ENCODE peak calls at places on chromosomes 11 and 22, in five cellular contexts. D, L, K, N and Y are unnamed samples. For H3K27me3, the result is how much of the 10 kb centered on the place peaks cover.

GRCh38 chr11:44176541-44177213 is 81.2 kb downstream of the EXT2 start:
- DNase-seq in N (no peak), D (no peak), K (no peak), L (no peak), Y (no peak)

GRCh38 chr22:50298937-50299656 is 8.3 kb downstream of the PLXNB2 start:
- DNase-seq in N (no peak), K (no peak), L (peak), D (no peak), Y (no peak)

GRCh38 chr22:45525480-45525879 is 22.8 kb downstream of the FBLN1 start:
- DNase-seq in L (no peak), N (no peak), K (no peak), D (no peak), Y (no peak)

GRCh38 chr11:11993814-11994213 is 14.6 kb downstream of the DKK3 start:
- DNase-seq in L (peak), D (no peak), K (no peak), N (peak), Y (no peak)

GRCh38 chr11:92424281-92424680 is 199.7 kb downstream of the FAT3 start:
- DNase-seq in N (no peak), D (no peak), L (peak), K (no peak), Y (no peak)

GRCh38 chr11:85844439-85845051 is 10.6 kb upstream of the CCDC83 start:
- DNase-seq in N (no peak), L (peak), D (no peak), K (peak), Y (no peak)

GRCh38 chr22:23157560-23158515 is 12.6 kb downstream of the RAB36 start:
- DNase-seq in K (no peak), L (no peak), N (peak), D (no peak), Y (no peak)

GRCh38 chr11:84721561-84721961 is 905.6 kb downstream of the DLG2 start:
- DNase-seq in L (no peak), N (no peak), D (no peak), K (peak), Y (no peak)

GRCh38 chr11:3183523-3183922 is 18.4 kb upstream of the OSBPL5 start:
- DNase-seq in L (no peak), D (no peak), N (no peak), K (no peak), Y (no peak)

GRCh38 chr11:63491240-63491587 is 247 bp upstream of the PLAAT5 start:
- DNase-seq in K (no peak), L (no peak), N (no peak), D (no peak), Y (no peak)

GRCh38 chr11:94449437-94449836 is 44.2 kb downstream of the MRE11 start:
- DNase-seq in N (no peak), K (no peak), D (no peak), L (peak), Y (no peak)

GRCh38 chr11:8834379-8834778 is 76.6 kb upstream of the AKIP1 start:
- DNase-seq in D (no peak), L (no peak), N (no peak), K (no peak), Y (no peak)

GRCh38 chr11:73245461-73245860 is 26.7 kb upstream of the P2RY6 start:
- DNase-seq in D (no peak), L (no peak), K (no peak), N (no peak), Y (peak)

GRCh38 chr11:66072518-66072917 is 2.4 kb downstream of the PACS1 start:
- DNase-seq in L (no peak), N (no peak), K (no peak), D (no peak), Y (no peak)

GRCh38 chr22:50704510-50705218 is 32.0 kb downstream of the SHANK3 start:
- DNase-seq in N (peak), L (no peak), D (no peak), K (no peak), Y (no peak)

GRCh38 chr11:33375688-33376311 is 118.6 kb downstream of the HIPK3 start:
- DNase-seq in D (no peak), K (no peak), N (no peak), L (peak), Y (no peak)
- H3K27me3 ChIP-seq in D (under half), K (under half), N (under half), L (under half), Y (under half)

GRCh38 chr11:10858505-10859360 is 880 bp upstream of the ZBED5 start:
- DNase-seq in K (peak), N (peak), L (peak), D (no peak), Y (peak)
- TF ChIP-seq POLR2A in K (no peak), N (no peak), L (no peak), D (no peak), Y (no peak)

DNA sequence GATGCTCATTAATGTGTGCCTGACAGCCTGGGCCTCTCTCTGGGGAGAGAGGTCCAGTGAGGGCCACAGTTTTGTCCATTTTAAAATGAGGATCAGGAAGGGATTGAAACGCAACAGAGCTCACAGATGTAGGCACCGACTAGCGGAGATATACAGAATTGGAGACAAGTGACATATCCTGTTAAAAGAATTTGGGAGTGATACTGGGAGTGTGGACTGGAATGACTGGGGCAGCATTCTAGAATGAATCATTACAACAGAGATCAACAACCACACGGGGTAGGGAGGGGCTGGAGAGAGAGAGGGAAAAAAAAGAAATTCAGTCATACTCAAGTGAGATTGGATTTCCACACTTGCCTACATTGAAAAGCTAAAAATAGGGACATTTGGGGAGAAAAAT is 2.5 kb upstream of the NCAM1 start:
- DNase-seq in K (no peak), N (no peak), L (no peak), D (no peak), Y (no peak)
- H3K27me3 ChIP-seq in K (under half), N (under half), L (under half), D (under half), Y (under half)

GRCh38 chr22:44187652-44188230 is 7.0 kb downstream of the PARVG start:
- DNase-seq in L (no peak), K (no peak), N (no peak), D (no peak), Y (no peak)

GRCh38 chr22:44185237-44186120 is 4.8 kb downstream of the PARVG start:
- DNase-seq in D (no peak), L (no peak), K (no peak), N (no peak), Y (no peak)

GRCh38 chr22:44188316-44188715 is 7.6 kb downstream of the PARVG start:
- DNase-seq in D (no peak), L (no peak), K (no peak), N (no peak), Y (no peak)

GRCh38 chr22:44186121-44186510 is 5.4 kb downstream of the PARVG start:
- DNase-seq in D (no peak), N (no peak), K (no peak), L (no peak), Y (no peak)

DNA sequence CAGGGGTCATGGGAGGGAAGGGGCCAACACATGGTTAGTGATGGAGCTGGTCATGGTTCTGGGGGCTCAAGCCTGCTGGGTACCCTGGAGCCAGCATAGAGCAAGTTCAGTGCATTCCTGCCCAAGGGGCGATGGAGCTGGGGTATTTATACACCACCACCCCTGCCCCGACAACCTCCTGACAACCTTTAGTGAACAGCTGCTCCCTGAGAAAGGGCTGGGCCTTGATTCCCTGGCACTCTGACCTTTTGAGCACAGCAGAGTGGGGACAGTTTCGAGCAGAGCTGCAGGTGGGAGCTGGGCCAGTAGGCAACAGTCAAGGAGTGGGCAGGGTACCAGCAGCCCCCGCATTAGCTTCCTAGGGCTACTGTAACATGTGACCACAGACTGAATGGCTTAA is 6.0 kb downstream of the PARVG start:
- DNase-seq in D (no peak), L (no peak), K (no peak), N (no peak), Y (no peak)
- TF ChIP-seq POLR2A in D (no peak), L (no peak), K (no peak), N (no peak), Y (no peak)

GRCh38 chr11:64650923-64651523 is 60.0 kb downstream of the SLC22A12 start:
- DNase-seq in L (peak), D (no peak), N (no peak), K (peak), Y (no peak)

GRCh38 chr11:64644348-64645242 is 53.6 kb downstream of the SLC22A12 start:
- DNase-seq in K (no peak), L (no peak), D (no peak), N (no peak), Y (no peak)

GRCh38 chr11:64647019-64647805 is 56.2 kb downstream of the SLC22A12 start:
- DNase-seq in L (no peak), D (no peak), N (no peak), K (no peak), Y (no peak)

GRCh38 chr11:64649304-64649703 is 58.3 kb downstream of the SLC22A12 start:
- DNase-seq in K (peak), D (peak), L (no peak), N (no peak), Y (no peak)

DNA sequence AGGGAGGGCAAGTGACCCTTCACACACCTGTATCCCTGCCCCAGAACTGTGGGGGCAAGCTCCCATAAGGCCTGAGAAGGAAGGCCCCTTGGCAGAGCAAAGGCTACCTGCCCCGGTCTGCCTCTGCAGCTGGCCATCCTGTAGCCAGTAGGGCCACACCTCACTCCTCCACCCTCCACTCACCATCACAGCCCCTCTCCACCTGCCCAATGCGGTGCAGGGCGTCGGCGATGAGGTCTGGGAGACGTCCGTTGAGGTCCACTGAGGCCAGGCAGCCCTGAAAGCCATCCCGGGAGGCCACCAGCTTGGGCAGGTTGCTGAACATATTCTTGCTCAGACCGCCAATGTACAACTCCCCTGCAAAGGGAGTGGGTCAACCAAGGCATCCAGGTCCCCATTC is 57.5 kb downstream of the SLC22A12 start:
- DNase-seq in N (no peak), L (no peak), D (no peak), K (no peak), Y (no peak)
- H3K27me3 ChIP-seq in N (under half), L (half or more), D (under half), K (under half), Y (under half)

GRCh38 chr22:30287626-30288413 is 1.5 kb downstream of the CASTOR1 start:
- DNase-seq in K (peak), D (peak), L (peak), N (peak), Y (peak)
- TF ChIP-seq POLR2A in K (no peak), D (peak), L (peak), N (no peak), Y (no peak)

GRCh38 chr11:17014321-17014773 is at the start of gene PLEKHA7:
- DNase-seq in D (peak), K (peak), N (no peak), L (no peak), Y (peak)

GRCh38 chr11:17012712-17013547 is 1.3 kb downstream of the PLEKHA7 start:
- DNase-seq in D (peak), N (peak), L (peak), K (peak), Y (peak)

GRCh38 chr11:17010851-17011420 is 3.3 kb downstream of the PLEKHA7 start:
- DNase-seq in N (no peak), D (no peak), K (no peak), L (no peak), Y (no peak)

GRCh38 chr11:17013548-17014320 is 480 bp downstream of the PLEKHA7 start:
- DNase-seq in L (no peak), K (peak), D (peak), N (no peak), Y (peak)

DNA sequence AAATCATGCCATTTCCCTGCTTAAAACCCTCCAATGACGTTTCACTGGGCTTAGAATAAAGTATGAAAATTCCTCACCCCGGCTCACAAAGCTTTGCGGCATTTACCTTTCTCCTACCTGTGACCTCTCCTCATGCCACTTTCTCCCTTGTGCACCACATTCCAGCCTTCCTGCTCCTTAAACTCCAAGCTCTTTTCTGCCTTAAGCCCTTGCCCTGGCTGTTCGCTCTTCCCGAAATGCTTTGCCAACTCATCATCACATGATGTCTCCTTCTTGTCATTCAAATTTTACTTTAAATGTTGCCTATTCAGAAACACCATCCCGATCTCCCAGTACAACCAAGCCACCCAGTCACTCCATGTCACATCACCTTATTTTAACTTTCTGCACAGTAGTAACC is 2.0 kb downstream of the PLEKHA7 start:
- DNase-seq in N (no peak), K (no peak), D (no peak), L (no peak), Y (no peak)
- H3K27me3 ChIP-seq in N (under half), K (under half), D (under half), L (half or more), Y (under half)

GRCh38 chr22:46906326-46907045 is 144.0 kb downstream of the TBC1D22A start:
- DNase-seq in L (no peak), K (no peak), D (no peak), N (no peak), Y (no peak)
- TF ChIP-seq POLR2A in L (no peak), K (no peak), D (no peak), N (no peak), Y (no peak)

GRCh38 chr22:22133910-22134309 is 110.7 kb upstream of the VPREB1 start:
- DNase-seq in N (no peak), D (no peak), K (no peak), L (no peak), Y (no peak)
- H3K27me3 ChIP-seq in N (under half), D (under half), K (under half), L (under half), Y (under half)

GRCh38 chr11:47376543-47377371 is 1.6 kb downstream of the SPI1 start:
- DNase-seq in L (no peak), N (peak), K (no peak), D (no peak), Y (peak)
- TF ChIP-seq POLR2A in L (no peak), N (no peak), K (no peak), D (no peak), Y (no peak)